ENCODE peak calls at places on chromosomes 4 and X, in six cellular contexts. U is mesendoderm, D is neuronal stem cell, C is IMR-90, Q is mesenchymal stem cell, P is H1. E is an unnamed sample.

GRCh38 chrX:49089553-49089952 is 9.9 kb upstream of the WDR45 start:
- DNase-seq in U (no peak), D (no peak), C (no peak), Q (no peak), P (no peak), E (no peak)

GRCh38 chr4:57499786-57500185 is 389.6 kb upstream of the IGFBP7 start:
- DNase-seq in U (no peak), D (no peak), C (no peak), Q (no peak), P (no peak), E (no peak)

GRCh38 chr4:73170518-73171198 is 87.9 kb downstream of the ANKRD17 start:
- DNase-seq in U (no peak), D (no peak), C (no peak), Q (no peak), P (no peak), E (no peak)

GRCh38 chrX:154409222-154409871 is at the start of gene DNASE1L1:
- DNase-seq in U (peak; percentile 96), D (peak; percentile 69), C (peak; percentile 87), Q (peak; percentile 91), P (peak; percentile 81), E (peak; percentile 97)

GRCh38 chr4:19214591-19214990 is 1037.1 kb upstream of the SLIT2 start:
- DNase-seq in U (no peak), D (no peak), C (peak; percentile 10), Q (peak; percentile 62), P (no peak), E (no peak)

GRCh38 chrX:73131276-73131675 is 52.0 kb upstream of the PABPC1L2A start:
- DNase-seq in U (no peak), D (no peak), C (no peak), Q (no peak), P (no peak), E (no peak)

GRCh38 chr4:187000281-187000680 is 276.6 kb upstream of the FAT1 start:
- DNase-seq in U (no peak), D (no peak), C (no peak), Q (no peak), P (no peak), E (no peak)

GRCh38 chr4:101152521-101152920 is 194.8 kb downstream of the PPP3CA start:
- DNase-seq in U (peak; percentile 53), D (no peak), C (no peak), Q (no peak), P (no peak), E (no peak)

GRCh38 chrX:45070116-45071007 is 130.3 kb downstream of the DIPK2B start:
- DNase-seq in U (peak; percentile 35), D (no peak), C (peak; percentile 67), Q (peak; percentile 42), P (no peak), E (no peak)

GRCh38 chr4:98686847-98687246 is 28.4 kb upstream of the TSPAN5 start:
- DNase-seq in U (peak; percentile 44), D (no peak), C (no peak), Q (no peak), P (no peak), E (no peak)

GRCh38 chr4:129532573-129532972 is 436.6 kb downstream of the C4orf33 start:
- DNase-seq in U (no peak), D (no peak), C (no peak), Q (no peak), P (no peak), E (no peak)

GRCh38 chrX:4935387-4935786 is 1221.9 kb upstream of the PRKX start:
- DNase-seq in U (no peak), D (no peak), C (no peak), Q (peak; percentile 3), P (no peak), E (no peak)

GRCh38 chrX:130055103-130055502 is 55.2 kb downstream of the ELF4 start:
- DNase-seq in U (peak; percentile 77), D (no peak), C (peak; percentile 69), Q (peak; percentile 33), P (no peak), E (no peak)

GRCh38 chr4:11497212-11497806 is 68.6 kb upstream of the HS3ST1 start:
- DNase-seq in U (peak; percentile 52), D (no peak), C (no peak), Q (no peak), P (no peak), E (peak; percentile 32)

GRCh38 chr4:139902328-139903217 is 237.0 kb downstream of the MGST2 start:
- DNase-seq in U (no peak), D (no peak), C (peak; percentile 20), Q (no peak), P (no peak), E (no peak)

GRCh38 chrX:133587818-133588217 is 172.5 kb upstream of the GPC4 start:
- DNase-seq in U (no peak), D (no peak), C (no peak), Q (no peak), P (no peak), E (no peak)

DNA sequence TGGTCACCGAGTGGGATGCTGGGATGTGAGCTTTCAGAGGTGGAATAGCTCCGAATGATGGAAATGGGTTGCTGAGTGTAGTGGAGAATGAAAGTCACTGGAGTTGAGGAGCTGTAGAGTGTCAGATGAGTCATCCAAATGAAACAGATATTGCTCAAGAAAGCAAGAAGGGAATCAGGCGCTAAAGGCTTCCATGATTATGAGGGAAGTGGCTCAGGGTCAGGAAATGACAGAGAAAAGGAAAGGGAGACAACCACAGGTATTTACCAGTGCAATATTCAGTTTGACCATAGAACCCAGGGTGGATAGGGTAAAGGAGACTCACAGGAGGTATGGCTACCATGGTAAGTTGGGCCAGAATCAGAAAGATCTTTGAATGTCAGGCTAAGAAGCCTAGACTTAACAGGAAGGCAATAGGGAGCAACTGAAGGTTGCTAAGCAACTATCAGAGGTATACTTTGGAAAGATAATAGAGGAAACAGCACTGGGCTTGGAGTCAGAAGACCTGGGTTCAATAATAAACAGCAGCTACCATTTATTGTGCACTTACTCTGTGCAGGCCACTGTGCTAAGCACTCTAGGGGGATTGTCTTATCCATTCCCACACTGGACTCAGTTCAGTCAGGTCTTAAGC is 11.7 kb downstream of the LAS1L start:
- DNase-seq in U (no peak), D (no peak), C (peak; percentile 52), Q (peak; percentile 73), P (no peak), E (no peak)
- H2BK15ac ChIP-seq in U (no peak overlapping the region), D (no peak overlapping the region), C (no peak overlapping the region), Q (no peak overlapping the region), P (no peak overlapping the region), E (no peak overlapping the region)

GRCh38 chr4:3287271-3287971 is 5.4 kb upstream of the RGS12 start:
- DNase-seq in U (no peak), D (no peak), C (no peak), Q (no peak), P (no peak), E (no peak)
- H3K27me3 ChIP-seq in U (no peaks in the 10 kb centered on the region), D (peaks cover 5% of the 10 kb centered on the region), C (peaks cover 9% of the 10 kb centered on the region), Q (peaks cover 9% of the 10 kb centered on the region), P (peaks cover 3% of the 10 kb centered on the region), E (no peaks in the 10 kb centered on the region)

DNA sequence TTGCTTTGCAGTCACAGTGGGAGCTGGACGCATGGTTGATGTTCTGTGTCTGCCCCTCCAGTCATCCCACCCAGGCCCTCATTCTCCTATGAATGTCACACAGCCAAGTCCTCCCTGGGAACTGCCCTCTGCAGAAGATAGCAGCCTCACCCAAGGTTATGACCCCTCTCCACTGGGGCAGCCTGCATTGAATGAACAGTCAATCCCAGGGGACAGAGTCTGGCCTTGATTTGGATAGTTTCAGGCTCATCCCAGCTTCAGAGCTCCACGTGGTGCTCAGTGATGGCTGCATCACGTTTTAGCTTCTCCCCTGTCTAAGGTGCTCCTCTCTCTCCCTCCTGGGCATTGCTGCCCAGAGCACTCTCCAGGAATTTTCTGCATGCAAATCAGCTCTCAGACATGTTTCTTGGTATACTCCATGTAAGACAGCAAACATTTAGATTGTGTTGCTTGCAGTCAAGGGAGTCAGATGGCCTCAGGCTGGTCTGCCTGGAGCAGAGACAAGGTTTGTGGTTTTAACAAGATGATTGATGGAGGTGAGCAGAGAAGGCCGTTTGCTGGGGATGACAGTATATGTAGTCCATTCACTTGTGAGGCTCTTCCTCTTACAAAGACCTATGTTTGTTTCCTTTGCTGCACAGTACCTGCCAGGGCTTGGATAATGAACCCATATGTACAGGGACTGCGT is 56.1 kb upstream of the MSX1 start:
- DNase-seq in U (no peak), D (no peak), C (no peak), Q (no peak), P (no peak), E (no peak)
- H2BK15ac ChIP-seq in U (no peak overlapping the region), D (no peak overlapping the region), C (no peak overlapping the region), Q (no peak overlapping the region), P (no peak overlapping the region), E (no peak overlapping the region)

GRCh38 chr4:54363037-54363436 is 133.9 kb downstream of the PDGFRA start:
- DNase-seq in U (peak; percentile 30), D (no peak), C (no peak), Q (no peak), P (no peak), E (no peak)
- H3K27me3 ChIP-seq in U (no peaks in the 10 kb centered on the region), D (no peaks in the 10 kb centered on the region), C (peaks cover 17% of the 10 kb centered on the region), Q (no peaks in the 10 kb centered on the region), P (no peaks in the 10 kb centered on the region), E (no peaks in the 10 kb centered on the region)

GRCh38 chr4:986949-987688 is at the start of gene IDUA:
- DNase-seq in U (peak; percentile 60), D (peak; percentile 54), C (peak; percentile 53), Q (peak; percentile 79), P (no peak), E (peak; percentile 73)
- H2BK15ac ChIP-seq in U (no peak within 1 kb of the TSS), D (peak within 1 kb of the TSS; percentile 92), C (no peak within 1 kb of the TSS), Q (peak within 1 kb of the TSS; percentile 78), P (no peak within 1 kb of the TSS), E (no peak within 1 kb of the TSS)

DNA sequence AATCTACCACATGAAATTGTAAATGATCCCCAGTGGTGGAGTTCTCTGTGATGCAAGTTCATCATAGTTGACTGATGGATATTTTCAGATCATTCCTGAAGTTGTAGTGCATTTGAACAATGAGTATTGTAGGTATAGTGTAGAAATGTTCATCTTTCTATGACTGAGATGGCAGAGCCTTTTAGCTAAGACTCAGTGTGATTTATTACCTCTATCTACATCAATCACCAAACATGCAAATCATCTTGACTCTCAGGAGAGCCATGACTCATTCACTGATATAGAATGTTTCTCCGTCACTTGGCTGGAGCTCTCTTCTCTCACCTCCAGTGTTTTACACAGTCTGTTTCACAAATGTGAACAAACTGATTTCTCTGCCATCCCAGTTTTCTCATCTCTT is 392.6 kb downstream of the IL1RAPL1 start:
- DNase-seq in U (no peak), D (no peak), C (no peak), Q (no peak), P (no peak), E (no peak)
- H3K27me3 ChIP-seq in U (no peaks in the 10 kb centered on the region), D (no peaks in the 10 kb centered on the region), C (no peaks in the 10 kb centered on the region), Q (no peaks in the 10 kb centered on the region), P (no peaks in the 10 kb centered on the region), E (no peaks in the 10 kb centered on the region)